ENCODE peak calls at places on chromosomes 11 and 22, in seven cellular contexts. One of them, this sample, is unnamed.

GRCh38 chr11:65575568-65576231 is at the start of gene EHBP1L1:
- DNase-seq in D341Med: peak
- DNase-seq in GM03348: peak
- DNase-seq in endothelial cell: peak
- DNase-seq in lung: peak
- DNase-seq in heart right ventricle: peak
- DNase-seq in IMR-90: peak
- DNase-seq in this sample: peak

GRCh38 chr22:41620646-41621098 is at the start of gene DESI1:
- DNase-seq in D341Med: no peak
- DNase-seq in GM03348: no peak
- DNase-seq in endothelial cell: no peak
- DNase-seq in lung: no peak
- DNase-seq in heart right ventricle: no peak
- DNase-seq in IMR-90: no peak
- DNase-seq in this sample: no peak

GRCh38 chr11:206516-207212 is 535 bp downstream of the BET1L start:
- DNase-seq in D341Med: no peak
- DNase-seq in GM03348: peak
- DNase-seq in endothelial cell: no peak
- DNase-seq in lung: peak
- DNase-seq in heart right ventricle: no peak
- DNase-seq in IMR-90: no peak
- DNase-seq in this sample: no peak

GRCh38 chr11:40338739-40339138 is 1120.7 kb downstream of the LRRC4C start:
- DNase-seq in D341Med: no peak
- DNase-seq in GM03348: peak
- DNase-seq in endothelial cell: no peak
- DNase-seq in lung: no peak
- DNase-seq in heart right ventricle: no peak
- DNase-seq in IMR-90: peak
- DNase-seq in this sample: no peak

GRCh38 chr22:23113067-23113846 is 28.5 kb downstream of the RSPH14 start:
- DNase-seq in D341Med: peak
- DNase-seq in GM03348: peak
- DNase-seq in endothelial cell: no peak
- DNase-seq in lung: no peak
- DNase-seq in heart right ventricle: peak
- DNase-seq in IMR-90: peak
- DNase-seq in this sample: no peak

GRCh38 chr22:49295465-49295743 is 532.3 kb downstream of the BRD1 start:
- DNase-seq in D341Med: no peak
- DNase-seq in GM03348: no peak
- DNase-seq in endothelial cell: no peak
- DNase-seq in lung: no peak
- DNase-seq in heart right ventricle: no peak
- DNase-seq in IMR-90: no peak
- DNase-seq in this sample: no peak

GRCh38 chr11:39190751-39191150 is 2268.7 kb downstream of the LRRC4C start:
- DNase-seq in D341Med: no peak
- DNase-seq in GM03348: no peak
- DNase-seq in endothelial cell: no peak
- DNase-seq in lung: no peak
- DNase-seq in heart right ventricle: no peak
- DNase-seq in IMR-90: no peak
- DNase-seq in this sample: no peak

GRCh38 chr11:14924291-14924690 is 32.3 kb upstream of the CYP2R1 start:
- DNase-seq in D341Med: no peak
- DNase-seq in GM03348: no peak
- DNase-seq in endothelial cell: no peak
- DNase-seq in lung: no peak
- DNase-seq in heart right ventricle: no peak
- DNase-seq in IMR-90: no peak
- DNase-seq in this sample: no peak